ENCODE peak calls at places on chromosomes 16 and 17, in four cellular contexts. D is GM12878, U is HepG2, P is H1. K is an unnamed sample.

GRCh38 chr16:10817963-10818941 is at the start of gene TVP23A:
- DNase-seq in D (no peak), U (no peak), P (peak), K (peak)

GRCh38 chr16:31536804-31537361 is 9.2 kb downstream of the AHSP start:
- DNase-seq in D (no peak), U (no peak), P (no peak), K (no peak)

GRCh38 chr17:7750321-7750821 is 32.8 kb downstream of the DNAH2 start:
- DNase-seq in D (no peak), U (no peak), P (no peak), K (no peak)

GRCh38 chr17:64785050-64785449 is 122.9 kb upstream of the SMURF2 start:
- DNase-seq in D (no peak), U (no peak), P (no peak), K (no peak)

GRCh38 chr17:31487648-31488263 is 96.3 kb downstream of the RAB11FIP4 start:
- DNase-seq in D (no peak), U (peak), P (peak), K (peak)

GRCh38 chr16:83118365-83118764 is 491.6 kb downstream of the CDH13 start:
- DNase-seq in D (no peak), U (no peak), P (no peak), K (no peak)

GRCh38 chr17:16428098-16428882 is 12.9 kb downstream of the TRPV2 start:
- DNase-seq in D (no peak), U (peak), P (peak), K (peak)

GRCh38 chr16:86298166-86299131 is 211.9 kb upstream of the FOXF1 start:
- DNase-seq in D (no peak), U (no peak), P (no peak), K (no peak)

GRCh38 chr17:2309338-2310143 is 5.8 kb downstream of the SRR start:
- DNase-seq in D (no peak), U (no peak), P (no peak), K (no peak)

GRCh38 chr16:71357681-71358080 is 842 bp upstream of the CALB2 start:
- DNase-seq in D (no peak), U (no peak), P (peak), K (no peak)

GRCh38 chr17:50598487-50598886 is 36.2 kb upstream of the ABCC3 start:
- DNase-seq in D (peak), U (no peak), P (no peak), K (no peak)

GRCh38 chr17:31373150-31374082 is 18.1 kb upstream of the RAB11FIP4 start:
- DNase-seq in D (peak), U (peak), P (no peak), K (peak)

GRCh38 chr16:3022697-3023414 is 886 bp downstream of the HCFC1R1 start:
- DNase-seq in D (no peak), U (no peak), P (peak), K (peak)

GRCh38 chr17:31510273-31511175 is 119.0 kb downstream of the RAB11FIP4 start:
- DNase-seq in D (no peak), U (no peak), P (no peak), K (no peak)

GRCh38 chr17:41734139-41734948 is at the start of gene HAP1:
- DNase-seq in D (no peak), U (no peak), P (peak), K (no peak)

GRCh38 chr17:37089998-37090397 is 141.2 kb downstream of the AATF start:
- DNase-seq in D (peak), U (no peak), P (no peak), K (no peak)

GRCh38 chr16:69481901-69482341 is 57.5 kb downstream of the CYB5B start:
- DNase-seq in D (no peak), U (no peak), P (no peak), K (peak)

GRCh38 chr17:73987395-73987794 is 216.1 kb upstream of the RPL38 start:
- DNase-seq in D (no peak), U (no peak), P (no peak), K (no peak)

GRCh38 chr16:78058165-78058564 is 35.8 kb downstream of the CLEC3A start:
- DNase-seq in D (no peak), U (no peak), P (no peak), K (no peak)

GRCh38 chr16:51931596-51931995 is 615.3 kb downstream of the TOX3 start:
- DNase-seq in D (no peak), U (no peak), P (no peak), K (no peak)

GRCh38 chr16:4316732-4317461 is 1.0 kb downstream of the GLIS2 start:
- DNase-seq in D (no peak), U (no peak), P (peak), K (no peak)

GRCh38 chr17:58002973-58003372 is 4.1 kb downstream of the SRSF1 start:
- DNase-seq in D (no peak), U (no peak), P (no peak), K (no peak)

GRCh38 chr17:74520790-74521480 is 10.3 kb downstream of the CD300LB start:
- DNase-seq in D (no peak), U (no peak), P (no peak), K (no peak)

GRCh38 chr17:80021600-80021999 is 14.1 kb downstream of the TBC1D16 start:
- DNase-seq in D (no peak), U (no peak), P (no peak), K (no peak)

GRCh38 chr16:31474173-31474714 is 2.3 kb downstream of the TGFB1I1 start:
- DNase-seq in D (no peak), U (no peak), P (no peak), K (peak)

GRCh38 chr16:69581297-69581696 is 15.5 kb downstream of the NFAT5 start:
- DNase-seq in D (no peak), U (no peak), P (no peak), K (no peak)

GRCh38 chr17:8001976-8002645 is at the start of gene GUCY2D:
- DNase-seq in D (no peak), U (no peak), P (no peak), K (no peak)

GRCh38 chr16:89374393-89374948 is 115.9 kb downstream of the ANKRD11 start:
- DNase-seq in D (no peak), U (no peak), P (no peak), K (no peak)

GRCh38 chr17:36942031-36942599 is 4.8 kb downstream of the LHX1 start:
- DNase-seq in D (no peak), U (no peak), P (peak), K (no peak)

GRCh38 chr17:2230877-2231276 is 72.7 kb downstream of the SMG6 start:
- DNase-seq in D (no peak), U (no peak), P (no peak), K (no peak)

GRCh38 chr17:80998388-80999223 is 7.0 kb downstream of the CHMP6 start:
- DNase-seq in D (no peak), U (no peak), P (no peak), K (no peak)

GRCh38 chr17:28735242-28735722 is 6.7 kb downstream of the NEK8 start:
- DNase-seq in D (no peak), U (no peak), P (no peak), K (peak)

GRCh38 chr17:44198721-44199552 is 747 bp downstream of the ATXN7L3 start:
- DNase-seq in D (no peak), U (no peak), P (peak), K (peak)

GRCh38 chr16:74279805-74280204 is 16.8 kb upstream of the PSMD7 start:
- DNase-seq in D (no peak), U (no peak), P (no peak), K (no peak)

GRCh38 chr16:74275031-74275636 is 21.5 kb upstream of the PSMD7 start:
- DNase-seq in D (no peak), U (no peak), P (no peak), K (peak)

GRCh38 chr16:74279266-74279665 is 17.3 kb upstream of the PSMD7 start:
- DNase-seq in D (no peak), U (no peak), P (no peak), K (no peak)

GRCh38 chr16:74281285-74281684 is 15.3 kb upstream of the PSMD7 start:
- DNase-seq in D (no peak), U (no peak), P (no peak), K (no peak)

DNA sequence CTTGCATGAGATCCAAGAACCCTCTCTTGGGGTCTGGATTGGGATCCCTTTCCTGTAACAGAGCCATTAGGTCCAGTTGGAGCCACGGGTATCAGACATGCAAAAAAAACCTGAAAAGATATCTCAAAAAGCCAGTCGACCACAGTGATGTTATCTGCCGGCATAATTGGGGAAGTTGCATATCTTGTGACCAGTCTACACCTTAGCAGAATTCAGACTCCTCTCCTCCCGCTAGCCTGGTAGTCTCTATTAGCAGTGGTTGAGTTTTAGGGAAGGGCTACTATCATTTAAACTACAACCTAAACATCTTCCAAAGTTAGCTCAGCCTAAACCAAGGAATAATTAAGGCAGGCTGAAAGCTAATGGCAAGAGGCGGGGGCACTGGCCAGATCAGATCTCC is 16.2 kb upstream of the PSMD7 start:
- DNase-seq in D (no peak), U (no peak), P (no peak), K (no peak)
- TF ChIP-seq HDAC6 in D (no peak), U (no peak), P (no peak), K (no peak)

DNA sequence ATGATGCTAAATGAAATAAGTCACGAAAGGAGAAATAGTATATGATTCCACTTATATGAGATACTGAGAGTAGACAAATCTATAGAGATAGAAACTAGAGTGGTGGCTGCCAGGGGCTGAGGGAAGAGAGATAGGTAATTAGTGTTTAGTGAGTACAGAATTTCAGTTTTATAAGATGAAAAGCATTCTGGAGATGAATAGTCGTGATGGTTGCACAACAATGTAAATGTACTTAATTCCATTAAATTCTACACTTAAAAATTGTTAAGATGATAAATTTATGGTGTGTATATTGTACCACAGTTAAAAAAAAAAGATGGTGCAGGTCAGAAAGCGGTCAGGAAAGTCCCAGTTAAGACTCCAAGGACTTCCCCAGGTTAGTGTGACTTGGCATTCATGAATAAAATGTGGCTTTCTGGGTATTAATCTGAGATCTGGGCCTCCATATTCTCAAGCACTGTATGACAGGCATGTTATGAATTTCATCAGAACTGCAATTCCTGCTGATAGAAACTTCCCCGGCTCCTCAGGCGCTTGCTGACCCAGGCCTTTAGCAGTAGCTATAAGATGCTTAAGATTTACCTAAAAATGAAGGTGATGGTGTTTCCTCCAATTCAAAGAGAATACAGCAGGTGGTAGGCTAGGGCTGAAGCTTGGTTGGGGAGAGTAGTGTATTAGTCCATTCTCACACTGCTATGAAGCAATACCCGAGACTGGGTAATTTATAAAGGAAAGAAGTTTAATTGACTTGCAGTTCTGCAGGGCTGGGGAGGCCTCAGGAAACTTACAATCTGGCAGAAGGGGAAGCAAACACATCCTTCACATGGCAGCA is 115.3 kb upstream of the SOX9 start:
- DNase-seq in D (peak), U (no peak), P (no peak), K (no peak)
- TF ChIP-seq HDAC6 in D (no peak), U (no peak), P (no peak), K (no peak)

GRCh38 chr16:48829361-48829760 is 219.4 kb upstream of the N4BP1 start:
- DNase-seq in D (no peak), U (no peak), P (no peak), K (no peak)
- TF ChIP-seq HDAC6 in D (no peak), U (no peak), P (no peak), K (no peak)

GRCh38 chr17:9646556-9646905 is 1.2 kb downstream of the USP43 start:
- DNase-seq in D (no peak), U (no peak), P (no peak), K (no peak)
- TF ChIP-seq HDAC6 in D (no peak), U (no peak), P (no peak), K (no peak)

GRCh38 chr16:87938412-87938949 is 2.2 kb upstream of the CA5A start:
- DNase-seq in D (no peak), U (no peak), P (no peak), K (no peak)
- TF ChIP-seq HDAC6 in D (no peak), U (no peak), P (no peak), K (no peak)

GRCh38 chr17:42982266-42982665 is 1.9 kb downstream of the RUNDC1 start:
- DNase-seq in D (no peak), U (no peak), P (no peak), K (no peak)
- TF ChIP-seq HDAC6 in D (no peak), U (no peak), P (no peak), K (no peak)

GRCh38 chr16:25748099-25748654 is 56.4 kb downstream of the HS3ST4 start:
- DNase-seq in D (no peak), U (no peak), P (no peak), K (no peak)
- TF ChIP-seq HDAC6 in D (no peak), U (no peak), P (no peak), K (no peak)